ENCODE peak calls at places on chromosome 1, in nine cellular contexts. J, C, E, N, A, G, D, O and R are unnamed samples.

GRCh38 chr1:1358433-1359201 is at the start of gene MXRA8:
- DNase-seq in N (peak; percentile 76), A (no peak), C (no peak), D (peak; percentile 93), O (peak; percentile 97), J (no peak), E (no peak), G (peak; percentile 93), R (no peak)

GRCh38 chr1:66300280-66300973 is 233.5 kb upstream of the SGIP1 start:
- DNase-seq in A (no peak), E (no peak), O (no peak), G (no peak), C (no peak), N (peak; percentile 24), D (no peak), J (no peak), R (no peak)

GRCh38 chr1:93399781-93400180 is 48.1 kb upstream of the FNBP1L start:
- DNase-seq in O (no peak), G (no peak), D (no peak), E (no peak), N (no peak), C (peak; percentile 17), A (no peak), J (no peak), R (no peak)

GRCh38 chr1:232457607-232458006 is 172.3 kb downstream of the SIPA1L2 start:
- DNase-seq in E (no peak), D (no peak), N (no peak), C (no peak), A (no peak), J (no peak), O (no peak), G (no peak), R (no peak)

GRCh38 chr1:110634455-110635281 is 28.5 kb upstream of the KCNA2 start:
- DNase-seq in E (peak; percentile 23), J (no peak), G (peak; percentile 81), A (no peak), O (peak; percentile 85), N (peak; percentile 82), D (peak; percentile 91), C (peak; percentile 49), R (peak; percentile 76)

GRCh38 chr1:226674892-226675719 is 64.0 kb downstream of the ITPKB start:
- DNase-seq in O (no peak), J (peak; percentile 27), D (peak; percentile 70), A (no peak), N (no peak), E (peak; percentile 58), C (no peak), G (no peak), R (no peak)

GRCh38 chr1:108560430-108561144 is 687 bp downstream of the EEIG2 start:
- DNase-seq in D (peak; percentile 83), O (peak; percentile 39), J (no peak), C (peak; percentile 61), N (peak; percentile 59), E (peak; percentile 16), A (peak; percentile 77), G (peak; percentile 42), R (peak; percentile 78)

GRCh38 chr1:197269053-197269452 is 1.0 kb downstream of the CRB1 start:
- DNase-seq in A (peak; percentile 62), O (no peak), D (no peak), N (no peak), C (no peak), E (no peak), G (no peak), J (no peak), R (no peak)

GRCh38 chr1:30652151-30652915 is 71.1 kb downstream of the MATN1 start:
- DNase-seq in C (no peak), J (peak; percentile 58), A (peak; percentile 44), O (no peak), E (no peak), G (no peak), D (peak; percentile 22), N (no peak), R (peak; percentile 40)

GRCh38 chr1:176102243-176102642 is 104.8 kb downstream of the COP1 start:
- DNase-seq in C (no peak), J (peak; percentile 1), D (no peak), A (no peak), N (peak; percentile 67), G (no peak), O (no peak), E (no peak), R (no peak)